ENCODE peak calls at places on chromosomes 5 and 9, in nine cellular contexts. One of them, this sample, is unnamed.

GRCh38 chr5:112210430-112211005 is 208.6 kb downstream of the EPB41L4A start:
- DNase-seq in GM06990: no peak
- DNase-seq in CD8-positive, alpha-beta T cell: no peak
- DNase-seq in fibroblast of the aortic adventitia: peak
- DNase-seq in heart left ventricle: peak
- DNase-seq in left ventricle myocardium inferior: no peak
- DNase-seq in spleen: no peak
- DNase-seq in Peyer's patch: no peak
- DNase-seq in fibroblast of mammary gland: peak
- DNase-seq in this sample: peak

GRCh38 chr5:98510111-98510510 is 263.4 kb upstream of the RGMB start:
- DNase-seq in fibroblast of mammary gland: no peak
- DNase-seq in spleen: no peak
- DNase-seq in Peyer's patch: no peak
- DNase-seq in GM06990: no peak
- DNase-seq in CD8-positive, alpha-beta T cell: no peak
- DNase-seq in heart left ventricle: no peak
- DNase-seq in fibroblast of the aortic adventitia: peak
- DNase-seq in left ventricle myocardium inferior: no peak
- DNase-seq in this sample: no peak

GRCh38 chr5:83362526-83362925 is 109.0 kb upstream of the VCAN start:
- DNase-seq in left ventricle myocardium inferior: no peak
- DNase-seq in GM06990: no peak
- DNase-seq in Peyer's patch: no peak
- DNase-seq in CD8-positive, alpha-beta T cell: no peak
- DNase-seq in fibroblast of the aortic adventitia: no peak
- DNase-seq in fibroblast of mammary gland: no peak
- DNase-seq in spleen: no peak
- DNase-seq in heart left ventricle: no peak
- DNase-seq in this sample: no peak

GRCh38 chr9:8718121-8718725 is 918.6 kb upstream of the DMAC1 start:
- DNase-seq in left ventricle myocardium inferior: no peak
- DNase-seq in fibroblast of mammary gland: peak
- DNase-seq in CD8-positive, alpha-beta T cell: no peak
- DNase-seq in GM06990: no peak
- DNase-seq in fibroblast of the aortic adventitia: peak
- DNase-seq in heart left ventricle: no peak
- DNase-seq in Peyer's patch: no peak
- DNase-seq in spleen: no peak
- DNase-seq in this sample: no peak

GRCh38 chr9:15724006-15724405 is 171.2 kb downstream of the CCDC171 start:
- DNase-seq in Peyer's patch: no peak
- DNase-seq in heart left ventricle: no peak
- DNase-seq in left ventricle myocardium inferior: no peak
- DNase-seq in fibroblast of mammary gland: peak
- DNase-seq in fibroblast of the aortic adventitia: peak
- DNase-seq in spleen: no peak
- DNase-seq in GM06990: no peak
- DNase-seq in CD8-positive, alpha-beta T cell: no peak
- DNase-seq in this sample: no peak

GRCh38 chr5:154642499-154643245 is 112.5 kb upstream of the LARP1 start:
- DNase-seq in fibroblast of the aortic adventitia: peak
- DNase-seq in Peyer's patch: no peak
- DNase-seq in spleen: no peak
- DNase-seq in CD8-positive, alpha-beta T cell: no peak
- DNase-seq in left ventricle myocardium inferior: no peak
- DNase-seq in fibroblast of mammary gland: peak
- DNase-seq in heart left ventricle: no peak
- DNase-seq in GM06990: no peak
- DNase-seq in this sample: no peak

GRCh38 chr9:124124729-124125589 is 113.4 kb downstream of the LHX2 start:
- DNase-seq in Peyer's patch: no peak
- DNase-seq in CD8-positive, alpha-beta T cell: no peak
- DNase-seq in spleen: no peak
- DNase-seq in heart left ventricle: no peak
- DNase-seq in GM06990: no peak
- DNase-seq in fibroblast of mammary gland: no peak
- DNase-seq in left ventricle myocardium inferior: no peak
- DNase-seq in fibroblast of the aortic adventitia: no peak
- DNase-seq in this sample: no peak

GRCh38 chr9:75088646-75089368 is 493 bp downstream of the OSTF1 start:
- DNase-seq in CD8-positive, alpha-beta T cell: peak
- DNase-seq in fibroblast of the aortic adventitia: peak
- DNase-seq in spleen: peak
- DNase-seq in GM06990: peak
- DNase-seq in left ventricle myocardium inferior: peak
- DNase-seq in Peyer's patch: peak
- DNase-seq in fibroblast of mammary gland: peak
- DNase-seq in heart left ventricle: peak
- DNase-seq in this sample: peak

GRCh38 chr5:176750144-176750543 is 60.2 kb upstream of the UNC5A start:
- DNase-seq in heart left ventricle: no peak
- DNase-seq in GM06990: no peak
- DNase-seq in CD8-positive, alpha-beta T cell: no peak
- DNase-seq in fibroblast of mammary gland: no peak
- DNase-seq in Peyer's patch: no peak
- DNase-seq in spleen: peak
- DNase-seq in left ventricle myocardium inferior: no peak
- DNase-seq in fibroblast of the aortic adventitia: no peak
- DNase-seq in this sample: no peak

DNA sequence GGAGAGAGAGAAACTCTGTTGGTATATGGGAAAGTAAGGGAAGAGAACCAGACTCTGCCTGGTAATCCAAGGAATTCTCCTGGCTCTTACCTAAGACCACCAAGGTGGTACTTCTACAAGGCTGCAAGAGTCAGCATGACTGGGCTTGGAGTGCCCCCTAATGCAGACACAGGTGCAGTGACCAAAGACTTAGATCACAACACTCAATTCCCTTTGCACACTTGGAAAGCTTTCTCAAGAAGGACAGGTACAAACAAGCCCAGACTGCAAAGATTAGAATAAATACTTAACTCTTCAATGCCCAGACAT is 25.2 kb downstream of the UGT3A2 start:
- DNase-seq in GM06990: no peak
- DNase-seq in heart left ventricle: no peak
- DNase-seq in Peyer's patch: no peak
- DNase-seq in spleen: no peak
- DNase-seq in fibroblast of the aortic adventitia: no peak
- DNase-seq in fibroblast of mammary gland: no peak
- DNase-seq in CD8-positive, alpha-beta T cell: no peak
- DNase-seq in left ventricle myocardium inferior: no peak
- DNase-seq in this sample: no peak
- TF ChIP-seq CTCF in GM06990: no peak
- TF ChIP-seq CTCF in heart left ventricle: no peak
- TF ChIP-seq CTCF in Peyer's patch: peak
- TF ChIP-seq CTCF in spleen: no peak
- TF ChIP-seq CTCF in fibroblast of the aortic adventitia: no peak
- TF ChIP-seq CTCF in fibroblast of mammary gland: no peak
- TF ChIP-seq CTCF in CD8-positive, alpha-beta T cell: no peak
- TF ChIP-seq CTCF in left ventricle myocardium inferior: no peak
- TF ChIP-seq CTCF in this sample: no peak

GRCh38 chr9:120982851-120983250 is 56.3 kb upstream of the TRAF1 start:
- DNase-seq in heart left ventricle: no peak
- DNase-seq in Peyer's patch: no peak
- DNase-seq in left ventricle myocardium inferior: no peak
- DNase-seq in fibroblast of mammary gland: peak
- DNase-seq in GM06990: no peak
- DNase-seq in fibroblast of the aortic adventitia: peak
- DNase-seq in CD8-positive, alpha-beta T cell: no peak
- DNase-seq in spleen: no peak
- DNase-seq in this sample: no peak
- H3K4me3 ChIP-seq in heart left ventricle: no peak
- H3K4me3 ChIP-seq in Peyer's patch: no peak
- H3K4me3 ChIP-seq in left ventricle myocardium inferior: no peak
- H3K4me3 ChIP-seq in fibroblast of mammary gland: no peak
- H3K4me3 ChIP-seq in GM06990: no peak
- H3K4me3 ChIP-seq in fibroblast of the aortic adventitia: no peak
- H3K4me3 ChIP-seq in CD8-positive, alpha-beta T cell: no peak
- H3K4me3 ChIP-seq in spleen: no peak
- H3K4me3 ChIP-seq in this sample: no peak

GRCh38 chr5:159444441-159445082 is 114.3 kb upstream of the IL12B start:
- DNase-seq in CD8-positive, alpha-beta T cell: no peak
- DNase-seq in fibroblast of mammary gland: peak
- DNase-seq in GM06990: no peak
- DNase-seq in spleen: no peak
- DNase-seq in Peyer's patch: no peak
- DNase-seq in heart left ventricle: no peak
- DNase-seq in left ventricle myocardium inferior: no peak
- DNase-seq in fibroblast of the aortic adventitia: peak
- DNase-seq in this sample: peak
- TF ChIP-seq CTCF in CD8-positive, alpha-beta T cell: no peak
- TF ChIP-seq CTCF in fibroblast of mammary gland: peak
- TF ChIP-seq CTCF in GM06990: peak
- TF ChIP-seq CTCF in spleen: peak
- TF ChIP-seq CTCF in Peyer's patch: peak
- TF ChIP-seq CTCF in heart left ventricle: peak
- TF ChIP-seq CTCF in left ventricle myocardium inferior: peak
- TF ChIP-seq CTCF in fibroblast of the aortic adventitia: peak
- TF ChIP-seq CTCF in this sample: peak

DNA sequence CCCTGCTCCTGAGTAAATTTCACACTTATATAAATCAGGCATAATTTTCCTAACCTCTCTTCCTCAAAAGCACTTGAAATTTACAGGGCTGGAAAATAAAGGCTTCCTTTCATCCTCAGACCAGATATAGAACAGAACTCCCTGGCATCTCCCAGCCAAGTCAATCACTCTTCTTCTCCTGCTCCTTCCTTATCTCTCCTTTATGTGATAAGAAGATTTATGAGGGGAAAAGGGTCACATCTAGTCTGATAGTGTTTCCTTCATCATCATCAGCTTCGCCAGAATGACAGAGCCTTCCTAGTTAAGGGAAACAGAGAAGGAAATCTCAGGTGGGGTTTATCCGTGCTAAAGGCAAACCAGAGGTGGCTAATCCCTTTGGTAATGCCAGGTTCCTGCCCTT is 36.2 kb downstream of the LIX1 start:
- DNase-seq in CD8-positive, alpha-beta T cell: no peak
- DNase-seq in fibroblast of mammary gland: no peak
- DNase-seq in left ventricle myocardium inferior: no peak
- DNase-seq in spleen: no peak
- DNase-seq in Peyer's patch: no peak
- DNase-seq in GM06990: no peak
- DNase-seq in heart left ventricle: no peak
- DNase-seq in fibroblast of the aortic adventitia: no peak
- DNase-seq in this sample: no peak
- H3K4me3 ChIP-seq in CD8-positive, alpha-beta T cell: no peak
- H3K4me3 ChIP-seq in fibroblast of mammary gland: no peak
- H3K4me3 ChIP-seq in left ventricle myocardium inferior: no peak
- H3K4me3 ChIP-seq in spleen: no peak
- H3K4me3 ChIP-seq in Peyer's patch: no peak
- H3K4me3 ChIP-seq in GM06990: no peak
- H3K4me3 ChIP-seq in heart left ventricle: no peak
- H3K4me3 ChIP-seq in fibroblast of the aortic adventitia: no peak
- H3K4me3 ChIP-seq in this sample: no peak

GRCh38 chr9:84926793-84927192 is 257.3 kb downstream of the NTRK2 start:
- DNase-seq in Peyer's patch: no peak
- DNase-seq in left ventricle myocardium inferior: no peak
- DNase-seq in CD8-positive, alpha-beta T cell: no peak
- DNase-seq in heart left ventricle: no peak
- DNase-seq in spleen: no peak
- DNase-seq in GM06990: no peak
- DNase-seq in fibroblast of the aortic adventitia: no peak
- DNase-seq in fibroblast of mammary gland: no peak
- DNase-seq in this sample: no peak

GRCh38 chr9:84932915-84933527 is 263.5 kb downstream of the NTRK2 start:
- DNase-seq in Peyer's patch: no peak
- DNase-seq in CD8-positive, alpha-beta T cell: no peak
- DNase-seq in heart left ventricle: no peak
- DNase-seq in GM06990: no peak
- DNase-seq in left ventricle myocardium inferior: no peak
- DNase-seq in fibroblast of mammary gland: no peak
- DNase-seq in spleen: no peak
- DNase-seq in fibroblast of the aortic adventitia: peak
- DNase-seq in this sample: no peak

GRCh38 chr9:84928419-84928818 is 258.9 kb downstream of the NTRK2 start:
- DNase-seq in GM06990: no peak
- DNase-seq in Peyer's patch: no peak
- DNase-seq in fibroblast of the aortic adventitia: no peak
- DNase-seq in CD8-positive, alpha-beta T cell: no peak
- DNase-seq in heart left ventricle: no peak
- DNase-seq in spleen: no peak
- DNase-seq in left ventricle myocardium inferior: no peak
- DNase-seq in fibroblast of mammary gland: no peak
- DNase-seq in this sample: no peak

GRCh38 chr9:84929068-84929467 is 259.5 kb downstream of the NTRK2 start:
- DNase-seq in GM06990: no peak
- DNase-seq in spleen: no peak
- DNase-seq in fibroblast of mammary gland: no peak
- DNase-seq in Peyer's patch: no peak
- DNase-seq in CD8-positive, alpha-beta T cell: no peak
- DNase-seq in fibroblast of the aortic adventitia: no peak
- DNase-seq in left ventricle myocardium inferior: no peak
- DNase-seq in heart left ventricle: no peak
- DNase-seq in this sample: no peak
- TF ChIP-seq CTCF in GM06990: no peak
- TF ChIP-seq CTCF in spleen: no peak
- TF ChIP-seq CTCF in fibroblast of mammary gland: no peak
- TF ChIP-seq CTCF in Peyer's patch: no peak
- TF ChIP-seq CTCF in CD8-positive, alpha-beta T cell: no peak
- TF ChIP-seq CTCF in fibroblast of the aortic adventitia: no peak
- TF ChIP-seq CTCF in left ventricle myocardium inferior: no peak
- TF ChIP-seq CTCF in heart left ventricle: no peak
- TF ChIP-seq CTCF in this sample: no peak